ENCODE peak calls at places on chromosomes 7 and 10, in four cellular contexts. J, D, O and T are unnamed samples.

GRCh38 chr7:32256376-32256775 is 186.2 kb upstream of the PDE1C start:
- DNase-seq in J (no peak), D (no peak), O (no peak), T (no peak)

GRCh38 chr7:7799138-7799537 is 80.7 kb upstream of the RPA3 start:
- DNase-seq in J (no peak), O (no peak), D (no peak), T (no peak)

GRCh38 chr7:105006367-105007139 is 7.5 kb upstream of the KMT2E start:
- DNase-seq in O (no peak), J (peak; percentile 47), D (no peak), T (no peak)

GRCh38 chr7:45171946-45172345 is 14.4 kb downstream of the RAMP3 start:
- DNase-seq in D (no peak), O (no peak), J (no peak), T (no peak)

GRCh38 chr7:139035588-139036353 is at the start of gene ZC3HAV1L:
- DNase-seq in J (no peak), D (no peak), O (peak; percentile 31), T (peak; percentile 75)

GRCh38 chr10:123926401-123927264 is 35.0 kb upstream of the CPXM2 start:
- DNase-seq in D (peak; percentile 5), J (peak; percentile 8), O (no peak), T (no peak)

GRCh38 chr10:75207079-75207867 is 3.3 kb upstream of the VDAC2 start:
- DNase-seq in O (no peak), J (no peak), D (no peak), T (no peak)

GRCh38 chr7:85773116-85773783 is 586.4 kb upstream of the SEMA3D start:
- DNase-seq in D (no peak), J (no peak), O (no peak), T (no peak)

GRCh38 chr7:44132039-44132438 is 8.7 kb upstream of the POLD2 start:
- DNase-seq in J (no peak), D (no peak), O (no peak), T (no peak)

GRCh38 chr10:62618576-62619408 is 185.7 kb upstream of the ADO start:
- DNase-seq in J (no peak), O (no peak), D (no peak), T (no peak)
- TF ChIP-seq TARDBP in J (no peak), O (no peak), D (no peak), T (no peak)

DNA sequence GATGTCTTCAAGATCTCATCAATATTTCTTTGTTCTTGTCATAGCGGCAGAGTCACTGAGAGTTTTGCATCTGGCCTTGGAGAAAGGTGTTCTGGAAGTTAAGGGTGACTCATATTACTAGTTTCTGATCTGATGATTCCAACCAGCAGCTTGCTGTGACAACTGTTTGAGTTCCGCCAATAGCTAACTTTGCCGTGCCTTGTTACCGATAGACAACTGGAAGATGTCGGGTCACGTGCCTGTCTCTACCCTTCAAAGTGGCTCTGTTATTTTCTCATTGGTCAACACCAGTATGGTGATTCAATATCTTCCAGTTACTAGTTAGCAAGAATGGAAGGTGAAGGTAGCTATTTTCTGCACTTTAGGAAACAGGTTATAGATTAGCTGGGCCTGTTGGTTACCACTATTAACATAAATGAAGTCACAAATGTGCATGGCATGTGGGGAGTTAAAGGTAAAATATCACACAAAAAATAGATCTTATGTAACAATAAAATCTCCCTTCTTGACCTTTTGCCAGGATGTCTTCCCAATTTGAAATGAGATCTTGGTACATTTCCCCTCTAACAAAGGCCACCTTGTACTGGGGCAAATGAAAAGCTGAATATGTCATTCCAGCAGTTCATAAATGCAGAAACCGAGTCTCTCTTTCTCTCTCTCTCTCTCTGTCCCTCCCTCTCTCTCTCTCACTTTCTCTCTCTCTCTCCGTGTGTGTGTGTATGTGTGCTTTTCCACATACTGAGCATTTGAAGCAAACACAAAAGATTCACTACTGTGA is 2.6 kb upstream of the MGAM2 start:
- DNase-seq in O (no peak), D (no peak), J (no peak), T (no peak)
- TF ChIP-seq BHLHE40 in O (no peak), D (no peak), J (no peak), T (no peak)

DNA sequence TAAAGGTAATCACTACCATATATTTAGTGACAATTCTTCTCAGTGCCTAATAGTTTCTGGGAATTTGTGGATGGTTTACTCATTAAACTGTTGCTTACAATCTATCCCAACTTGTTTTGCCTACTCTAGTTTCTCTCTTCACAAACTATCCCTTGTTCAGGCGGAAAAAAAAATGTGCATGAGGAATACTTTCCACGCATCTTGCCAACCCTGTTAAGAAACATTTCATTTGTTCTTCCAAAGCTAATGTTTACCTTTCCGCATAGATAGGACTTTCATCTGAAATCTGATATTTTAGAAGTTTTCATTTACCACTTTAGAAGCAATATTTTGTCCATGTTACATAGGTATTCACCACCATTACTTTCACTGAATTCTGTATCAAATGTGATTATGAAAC is 191.9 kb downstream of the MDFIC start:
- DNase-seq in J (no peak), O (peak; percentile 92), D (no peak), T (no peak)
- TF ChIP-seq TARDBP in J (no peak), O (no peak), D (no peak), T (no peak)

DNA sequence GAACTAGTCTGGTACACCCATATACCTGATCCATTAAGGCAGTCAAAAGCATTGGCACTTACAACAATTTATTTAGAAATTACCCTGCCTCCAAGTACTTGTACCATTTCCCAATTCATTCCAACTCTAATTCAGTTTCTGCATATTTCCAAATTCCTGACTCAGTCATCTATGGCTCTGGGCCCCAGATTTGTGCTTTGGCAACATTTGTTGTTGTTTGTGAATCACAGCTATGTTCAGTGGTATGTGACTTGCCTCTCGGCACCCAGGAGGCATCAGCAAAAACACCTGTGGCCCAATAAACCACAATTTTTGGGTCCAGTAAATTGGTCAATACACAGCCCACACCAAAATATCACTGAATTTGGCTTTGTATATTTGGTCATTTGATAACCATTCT is 482.8 kb upstream of the SEMA3A start:
- DNase-seq in J (no peak), D (no peak), O (no peak), T (no peak)
- TF ChIP-seq BHLHE40 in J (no peak), D (no peak), O (no peak), T (no peak)

DNA sequence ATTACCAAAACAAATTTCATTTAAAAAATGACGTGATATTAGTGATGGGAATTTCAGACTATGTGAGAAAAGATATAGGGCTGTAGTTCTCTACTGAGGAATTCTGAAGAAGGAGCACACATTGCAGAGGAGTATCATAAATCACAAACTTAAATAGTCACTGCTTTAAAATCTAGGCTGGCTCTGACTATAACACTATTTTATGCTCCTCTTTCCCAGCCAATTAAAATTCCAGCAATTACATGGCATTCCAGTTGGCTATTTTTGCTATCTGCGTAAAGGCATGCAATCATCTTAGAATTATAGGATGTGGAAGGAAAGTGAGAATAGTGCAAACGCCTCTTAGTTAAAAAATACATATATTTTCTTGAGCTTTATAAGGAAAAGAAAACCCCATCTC is 123.1 kb downstream of the GNAI1 start:
- DNase-seq in J (no peak), O (no peak), D (no peak), T (no peak)
- TF ChIP-seq TARDBP in J (no peak), O (no peak), D (no peak), T (no peak)